ENCODE peak calls at places on chromosomes 2 and 18, in ten cellular contexts. L is left ventricle myocardium superior; V is AG08396; G is stimulated activated CD4-positive, alpha-beta T cell treated with anti-CD3 and anti-CD28 coated beads, Interleukin-2, amount 100 ng/mL, for 48 hours; W is esophagus squamous epithelium; Y is dermis blood vessel endothelial cell; J is lower lobe of right lung; D is KBM-7; I is stimulated activated CD8-positive, alpha-beta memory T cell treated with anti-CD3 and anti-CD28 coated beads, Interleukin-15, amount 100 ng/mL, for 4 hours; K is activated naive CD4-positive, alpha-beta T cell. C is an unnamed sample.
A peak's percentile ranks its signal among the peaks of the same experiment; 100 is the strongest.

GRCh38 chr2:69545477-69545932 is 98.0 kb downstream of the AAK1 start:
- DNase-seq in J (no peak), W (no peak), D (no peak), V (no peak), I (no peak), K (no peak), L (no peak), G (no peak), Y (no peak), C (no peak)

GRCh38 chr2:140023291-140023690 is 1243.1 kb upstream of the NXPH2 start:
- DNase-seq in W (no peak), Y (no peak), V (no peak), J (no peak), L (no peak), K (no peak), D (no peak), I (no peak), G (no peak), C (no peak)

GRCh38 chr2:13050764-13051163 is 334.0 kb downstream of the TRIB2 start:
- DNase-seq in J (no peak), W (no peak), V (no peak), K (no peak), Y (no peak), L (no peak), I (no peak), D (no peak), G (no peak), C (no peak)

GRCh38 chr2:148720501-148720998 is 76.0 kb downstream of the EPC2 start:
- DNase-seq in K (no peak), L (peak; percentile 44), W (no peak), Y (no peak), J (peak; percentile 28), V (no peak), D (no peak), G (no peak), I (no peak), C (no peak)

GRCh38 chr2:55109219-55109891 is 59.1 kb upstream of the RTN4 start:
- DNase-seq in Y (peak; percentile 86), I (no peak), W (no peak), J (no peak), G (no peak), L (no peak), V (no peak), K (no peak), D (no peak), C (no peak)

GRCh38 chr2:2657121-2657962 is 326.3 kb upstream of the MYT1L start:
- DNase-seq in V (no peak), L (no peak), D (no peak), K (no peak), Y (no peak), G (no peak), I (no peak), J (no peak), W (no peak), C (no peak)

GRCh38 chr18:79938196-79938595 is 13.3 kb downstream of the SLC66A2 start:
- DNase-seq in Y (no peak), G (no peak), J (peak; percentile 37), I (no peak), D (no peak), L (no peak), V (no peak), K (no peak), W (no peak), C (no peak)

GRCh38 chr2:73700111-73700510 is 37.0 kb downstream of the TPRKB start:
- DNase-seq in D (peak; percentile 20), G (no peak), K (no peak), J (no peak), V (no peak), Y (no peak), I (no peak), L (no peak), W (no peak), C (no peak)

GRCh38 chr18:22417496-22418188 is at the start of gene CTAGE1:
- DNase-seq in J (no peak), W (no peak), G (no peak), D (no peak), L (no peak), Y (no peak), K (no peak), V (no peak), I (no peak), C (no peak)

GRCh38 chr2:8631465-8632005 is 50.3 kb upstream of the ID2 start:
- DNase-seq in V (no peak), G (no peak), I (no peak), L (no peak), Y (no peak), K (no peak), D (no peak), W (no peak), J (peak; percentile 33), C (no peak)

GRCh38 chr2:73111300-73112025 is 1.3 kb downstream of the RAB11FIP5 start:
- DNase-seq in G (peak; percentile 12), J (no peak), K (peak; percentile 1), L (peak; percentile 38), V (peak; percentile 47), D (peak; percentile 67), W (no peak), I (no peak), Y (peak; percentile 71), C (no peak)

GRCh38 chr18:61606759-61607158 is 273.5 kb downstream of the CDH20 start:
- DNase-seq in L (peak; percentile 76), W (no peak), Y (peak; percentile 99), D (peak; percentile 38), G (no peak), J (peak; percentile 61), I (no peak), K (no peak), V (peak; percentile 79), C (no peak)

GRCh38 chr2:37894047-37894446 is 31.0 kb upstream of the RMDN2 start:
- DNase-seq in J (no peak), L (no peak), W (no peak), V (no peak), Y (no peak), I (no peak), K (no peak), D (no peak), G (no peak), C (no peak)

GRCh38 chr18:74590606-74591005 is 7.1 kb upstream of the ZNF407 start:
- DNase-seq in K (no peak), D (no peak), J (no peak), G (no peak), I (no peak), W (no peak), Y (no peak), L (no peak), V (no peak), C (no peak)

GRCh38 chr2:203565076-203565475 is 30.0 kb upstream of the RAPH1 start:
- DNase-seq in I (no peak), V (no peak), Y (no peak), L (no peak), K (no peak), W (no peak), G (no peak), J (no peak), D (no peak), C (no peak)

GRCh38 chr2:40554665-40555294 is 102.9 kb upstream of the SLC8A1 start:
- DNase-seq in J (peak; percentile 46), Y (peak; percentile 74), W (no peak), K (peak; percentile 2), I (no peak), V (peak; percentile 14), L (peak; percentile 33), G (peak; percentile 49), D (peak; percentile 76), C (no peak)

GRCh38 chr2:101272045-101272784 is 19.5 kb downstream of the CNOT11 start:
- DNase-seq in L (no peak), G (no peak), I (no peak), D (no peak), Y (no peak), V (no peak), K (no peak), J (no peak), W (no peak), C (no peak)

GRCh38 chr2:86238354-86238753 is 39.1 kb downstream of the MRPL35 start:
- DNase-seq in V (no peak), J (no peak), L (no peak), K (no peak), Y (no peak), I (no peak), G (peak; percentile 26), W (no peak), D (no peak), C (no peak)

GRCh38 chr18:30376515-30376914 is 666.0 kb downstream of the DSC3 start:
- DNase-seq in Y (no peak), W (no peak), L (no peak), V (no peak), D (peak; percentile 8), K (no peak), J (no peak), G (no peak), I (no peak), C (no peak)

GRCh38 chr2:204665771-204666170 is 120.5 kb downstream of the PARD3B start:
- DNase-seq in W (no peak), V (no peak), Y (no peak), G (no peak), K (no peak), I (no peak), D (no peak), J (no peak), L (no peak), C (no peak)

GRCh38 chr18:48360376-48361021 is 48.7 kb downstream of the ZBTB7C start:
- DNase-seq in I (no peak), W (no peak), D (no peak), V (no peak), L (no peak), Y (no peak), G (no peak), K (no peak), J (no peak), C (no peak)